ENCODE peak calls at places on chromosomes 5 and 9, in six cellular contexts. One of them, this sample, is unnamed.

GRCh38 chr9:96169901-96170300 is 132.1 kb downstream of the HSD17B3 start:
- DNase-seq in AG08395: no peak
- DNase-seq in hepatocyte: no peak
- DNase-seq in mammary epithelial cell: no peak
- DNase-seq in NCI-H1105: no peak
- DNase-seq in M059J: no peak
- DNase-seq in this sample: no peak

GRCh38 chr9:133696036-133696435 is 42.1 kb downstream of the SARDH start:
- DNase-seq in AG08395: no peak
- DNase-seq in hepatocyte: no peak
- DNase-seq in mammary epithelial cell: no peak
- DNase-seq in NCI-H1105: no peak
- DNase-seq in M059J: no peak
- DNase-seq in this sample: no peak

GRCh38 chr5:55159763-55160492 is at the start of gene GPX8:
- DNase-seq in AG08395: peak
- DNase-seq in hepatocyte: peak
- DNase-seq in mammary epithelial cell: peak
- DNase-seq in NCI-H1105: no peak
- DNase-seq in M059J: peak
- DNase-seq in this sample: peak

GRCh38 chr5:179836225-179837019 is 15.7 kb downstream of the SQSTM1 start:
- DNase-seq in AG08395: no peak
- DNase-seq in hepatocyte: peak
- DNase-seq in mammary epithelial cell: no peak
- DNase-seq in NCI-H1105: no peak
- DNase-seq in M059J: peak
- DNase-seq in this sample: no peak

GRCh38 chr5:35854248-35854647 is 2.4 kb upstream of the IL7R start:
- DNase-seq in AG08395: no peak
- DNase-seq in hepatocyte: no peak
- DNase-seq in mammary epithelial cell: no peak
- DNase-seq in NCI-H1105: no peak
- DNase-seq in M059J: no peak
- DNase-seq in this sample: no peak

GRCh38 chr5:31137676-31138075 is 55.8 kb upstream of the CDH6 start:
- DNase-seq in AG08395: no peak
- DNase-seq in hepatocyte: no peak
- DNase-seq in mammary epithelial cell: no peak
- DNase-seq in NCI-H1105: no peak
- DNase-seq in M059J: no peak
- DNase-seq in this sample: no peak

GRCh38 chr9:33950371-33950770 is 98.3 kb downstream of the UBAP2 start:
- DNase-seq in AG08395: no peak
- DNase-seq in hepatocyte: no peak
- DNase-seq in mammary epithelial cell: no peak
- DNase-seq in NCI-H1105: no peak
- DNase-seq in M059J: no peak
- DNase-seq in this sample: no peak

GRCh38 chr9:79883073-79883645 is 311.4 kb downstream of the TLE4 start:
- DNase-seq in AG08395: no peak
- DNase-seq in hepatocyte: no peak
- DNase-seq in mammary epithelial cell: no peak
- DNase-seq in NCI-H1105: no peak
- DNase-seq in M059J: no peak
- DNase-seq in this sample: no peak